ENCODE peak calls at places on chromosome X, in ten cellular contexts. S is transverse colon, A is stomach, J is body of pancreas, V is ovary, O is HepG2, F is uterus, U is esophagus squamous epithelium, L is suprapubic skin, E is tibial nerve. I is an unnamed sample.

GRCh38 chrX:130885996-130886395 is 17.0 kb downstream of the ENOX2 start:
- DNase-seq in J (no peak), U (no peak), F (no peak), V (no peak), S (no peak), E (no peak), A (no peak), L (no peak), O (no peak), I (no peak)

GRCh38 chrX:44227981-44228380 is 115.5 kb downstream of the EFHC2 start:
- DNase-seq in J (no peak), S (no peak), V (no peak), L (no peak), F (no peak), U (no peak), E (no peak), O (no peak), A (no peak), I (no peak)

GRCh38 chrX:24673424-24673823 is 20.3 kb upstream of the POLA1 start:
- DNase-seq in L (no peak), F (no peak), O (no peak), S (no peak), J (no peak), E (no peak), V (no peak), A (no peak), U (no peak), I (no peak)

GRCh38 chrX:64642482-64642881 is 247.2 kb upstream of the MTMR8 start:
- DNase-seq in F (no peak), L (no peak), V (no peak), E (no peak), U (no peak), O (no peak), J (no peak), S (no peak), A (no peak), I (no peak)

GRCh38 chrX:48025561-48025960 is 18.8 kb downstream of the SPACA5 start:
- DNase-seq in V (peak), F (peak), S (peak), J (peak), L (no peak), E (no peak), A (peak), U (no peak), O (peak), I (no peak)

GRCh38 chrX:47047989-47048388 is 30.3 kb upstream of the RGN start:
- DNase-seq in U (no peak), S (no peak), F (no peak), E (no peak), V (no peak), A (no peak), J (no peak), L (no peak), O (no peak), I (no peak)

GRCh38 chrX:77493677-77494553 is 46.7 kb downstream of the FGF16 start:
- DNase-seq in O (peak), L (no peak), A (no peak), E (no peak), J (no peak), U (no peak), V (no peak), F (no peak), S (no peak), I (no peak)

GRCh38 chrX:149473092-149473491 is 32.0 kb downstream of the IDS start:
- DNase-seq in U (no peak), A (no peak), J (no peak), F (no peak), E (no peak), O (no peak), L (no peak), S (no peak), V (no peak), I (no peak)

GRCh38 chrX:7771788-7772438 is 71.1 kb upstream of the VCX start:
- DNase-seq in L (no peak), O (peak), F (no peak), U (no peak), V (no peak), E (no peak), J (no peak), A (no peak), S (peak), I (no peak)

GRCh38 chrX:100599456-100599855 is 14.7 kb downstream of the TNMD start:
- DNase-seq in L (no peak), O (no peak), F (no peak), S (no peak), E (no peak), A (no peak), U (no peak), V (no peak), J (no peak), I (no peak)

GRCh38 chrX:149871940-149872339 is 9.0 kb upstream of the MAGEA8 start:
- DNase-seq in F (no peak), L (no peak), E (no peak), J (no peak), A (peak), U (no peak), V (no peak), S (peak), O (peak), I (no peak)

DNA sequence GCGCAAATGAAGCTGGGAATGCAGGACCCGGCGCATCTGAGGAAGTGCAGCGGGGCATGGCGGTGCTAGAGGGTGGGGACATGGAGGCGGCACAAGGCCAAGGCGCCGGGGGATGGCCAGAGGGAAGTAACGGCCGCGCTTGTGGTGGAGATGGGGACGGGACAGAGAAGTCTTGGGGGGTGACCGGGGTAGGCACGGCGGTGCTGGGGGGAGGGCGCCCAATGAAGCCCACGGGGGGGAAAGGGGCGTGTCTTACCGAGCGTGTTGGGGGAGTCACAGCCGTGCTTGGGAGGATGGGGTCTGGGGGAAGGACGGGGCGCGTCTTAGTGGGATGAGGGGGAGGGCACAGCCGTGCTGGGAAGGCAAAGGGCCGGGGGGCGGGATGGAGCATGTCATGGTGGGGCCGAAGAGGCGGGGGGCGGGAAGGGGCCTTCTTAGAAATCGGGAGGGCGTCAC is 984 bp downstream of the ARSD start:
- DNase-seq in E (peak), J (peak), A (peak), S (peak), L (no peak), F (no peak), V (peak), U (peak), O (peak), I (peak)
- TF ChIP-seq POLR2A in E (no peak), J (no peak), A (no peak), S (no peak), L (no peak), F (no peak), V (no peak), U (no peak), O (no peak), I (no peak)

GRCh38 chrX:136954930-136955329 is 74.4 kb upstream of the RBMX start:
- DNase-seq in O (peak), U (no peak), J (no peak), A (no peak), V (no peak), S (no peak), F (no peak), L (no peak), E (no peak), I (no peak)
- TF ChIP-seq CTCF in O (peak), U (no peak), J (peak), A (no peak), V (no peak), S (no peak), F (peak), L (peak), E (peak), I (no peak)

GRCh38 chrX:2608638-2609430 is 82.3 kb upstream of the CD99 start:
- DNase-seq in V (peak), J (peak), A (peak), O (peak), U (no peak), E (peak), F (peak), S (peak), L (peak), I (peak)
- TF ChIP-seq POLR2A in V (no peak), J (no peak), A (no peak), O (peak), U (no peak), E (no peak), F (peak), S (peak), L (no peak), I (no peak)

GRCh38 chrX:8783100-8784098 is 17.8 kb downstream of the FAM9A start:
- DNase-seq in O (peak), J (peak), A (no peak), U (no peak), S (no peak), E (no peak), L (no peak), F (no peak), V (no peak), I (no peak)
- TF ChIP-seq CTCF in O (peak), J (peak), A (no peak), U (peak), S (no peak), E (peak), L (peak), F (peak), V (no peak), I (no peak)

GRCh38 chrX:10195425-10195824 is 38.6 kb downstream of the CLCN4 start:
- DNase-seq in S (no peak), L (no peak), A (no peak), F (no peak), V (no peak), J (no peak), O (no peak), E (no peak), U (no peak), I (no peak)
- TF ChIP-seq POLR2A in S (no peak), L (no peak), A (no peak), F (no peak), V (no peak), J (no peak), O (no peak), E (no peak), U (no peak), I (no peak)

GRCh38 chrX:30637874-30638793 is 15.1 kb upstream of the GK start:
- DNase-seq in F (no peak), U (no peak), E (no peak), O (no peak), A (no peak), L (no peak), J (no peak), V (no peak), S (no peak), I (no peak)

GRCh38 chrX:30635630-30636029 is 17.6 kb upstream of the GK start:
- DNase-seq in E (no peak), L (no peak), U (no peak), V (no peak), A (no peak), S (no peak), J (no peak), F (no peak), O (no peak), I (no peak)
- TF ChIP-seq CTCF in E (no peak), L (no peak), U (peak), V (no peak), A (no peak), S (peak), J (peak), F (no peak), O (peak), I (no peak)

DNA sequence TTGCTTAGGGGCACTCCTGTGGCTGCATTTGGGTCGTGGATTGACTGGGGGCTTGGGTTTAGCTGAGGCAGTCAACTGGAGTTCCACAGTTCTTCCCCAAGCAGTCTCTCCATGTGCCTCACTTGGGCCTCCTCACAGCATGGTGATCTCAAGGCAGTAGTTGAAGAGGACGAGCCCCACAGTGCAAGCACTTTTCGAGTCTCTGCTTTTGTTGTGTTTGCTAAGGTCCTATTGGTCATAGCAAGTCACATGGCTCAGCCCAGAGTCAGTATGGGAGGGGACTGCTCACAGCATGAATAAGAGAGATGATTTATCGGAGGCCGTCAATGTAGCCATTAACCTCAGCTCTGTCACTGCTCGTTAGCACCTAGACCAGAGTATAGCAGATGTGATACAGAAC is 29.7 kb downstream of the BMX start:
- DNase-seq in E (no peak), J (no peak), S (no peak), O (no peak), U (no peak), F (no peak), L (no peak), A (no peak), V (no peak), I (no peak)
- TF ChIP-seq POLR2A in E (no peak), J (no peak), S (no peak), O (no peak), U (no peak), F (no peak), L (no peak), A (no peak), V (no peak), I (no peak)

DNA sequence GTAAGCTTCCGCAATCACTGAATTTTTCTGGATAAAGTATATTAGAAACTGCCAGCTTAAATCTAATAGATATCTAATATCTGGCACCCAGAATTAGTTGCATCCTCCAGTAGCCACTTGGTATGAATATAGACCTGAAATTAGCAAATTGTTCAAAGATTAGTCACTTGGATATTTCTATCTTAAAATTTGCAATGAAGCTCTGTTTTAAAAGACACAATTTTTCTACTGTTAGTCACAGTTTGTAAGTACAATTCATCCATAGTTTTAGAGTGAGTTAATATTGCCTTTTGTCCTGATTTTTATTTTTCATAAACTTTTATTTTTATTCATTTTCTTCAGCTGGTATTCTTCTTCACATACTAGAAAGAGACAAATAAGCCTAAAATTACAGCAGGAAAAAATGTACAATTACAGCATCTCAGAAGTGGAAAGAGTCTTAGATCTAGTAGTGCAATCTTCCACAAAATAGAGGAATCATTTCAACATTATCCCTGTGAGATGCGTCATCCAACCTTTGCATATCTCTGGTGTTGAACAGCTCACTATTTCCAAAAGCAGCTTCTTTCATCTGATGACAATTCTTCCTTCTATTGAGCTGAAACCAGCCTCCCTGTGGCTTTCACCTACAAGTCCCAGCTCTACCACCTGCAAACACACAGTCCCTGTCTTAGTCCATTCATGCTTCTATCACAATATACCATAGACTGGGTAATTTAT is 190.0 kb upstream of the AR start:
- DNase-seq in A (no peak), F (no peak), V (no peak), U (no peak), J (no peak), O (no peak), E (no peak), S (no peak), L (no peak), I (no peak)
- TF ChIP-seq CTCF in A (no peak), F (no peak), V (no peak), U (no peak), J (no peak), O (no peak), E (no peak), S (no peak), L (no peak), I (no peak)

GRCh38 chrX:136496768-136497555 is 430 bp upstream of the HTATSF1 start:
- DNase-seq in A (peak), O (peak), U (peak), J (peak), S (peak), E (peak), L (peak), F (peak), V (peak), I (peak)
- TF ChIP-seq POLR2A in A (no peak), O (no peak), U (no peak), J (peak), S (peak), E (no peak), L (no peak), F (peak), V (peak), I (no peak)

GRCh38 chrX:108138814-108139213 is 47.2 kb downstream of the ATG4A start:
- DNase-seq in U (no peak), E (no peak), J (no peak), S (no peak), F (no peak), L (no peak), A (no peak), V (no peak), O (no peak), I (no peak)

GRCh38 chrX:108134724-108135123 is 43.1 kb downstream of the ATG4A start:
- DNase-seq in A (no peak), L (no peak), V (no peak), U (no peak), S (no peak), E (no peak), O (no peak), F (no peak), J (no peak), I (no peak)

DNA sequence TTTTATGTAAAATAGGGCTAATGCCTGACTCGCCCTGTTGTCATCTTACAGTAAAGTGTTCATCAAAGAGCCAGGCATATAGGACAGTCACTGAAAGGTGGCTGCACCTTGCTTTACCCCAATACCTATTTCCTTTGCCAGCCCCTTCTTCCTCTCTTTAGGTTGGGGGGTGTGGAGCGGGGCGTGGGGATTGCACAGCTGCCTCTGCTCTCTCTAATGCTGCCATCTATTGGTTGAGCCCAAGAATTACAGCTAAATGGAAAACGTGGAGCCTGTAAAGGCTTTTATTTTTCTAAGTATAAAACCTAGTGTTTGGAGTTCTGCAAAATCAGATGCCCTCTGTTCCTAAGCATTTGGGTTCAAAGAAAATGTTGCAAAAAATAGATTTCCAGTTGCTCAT is 47.7 kb downstream of the ATG4A start:
- DNase-seq in A (no peak), J (no peak), O (no peak), E (no peak), V (no peak), S (no peak), L (no peak), U (no peak), F (no peak), I (no peak)
- TF ChIP-seq CTCF in A (no peak), J (no peak), O (peak), E (peak), V (no peak), S (peak), L (no peak), U (no peak), F (no peak), I (no peak)